ENCODE peak calls at places on chromosome 3, in six cellular contexts. C is RWPE2; N is ascending aorta; G is CD4-positive, alpha-beta T cell; I is stomach; H is tibial nerve. L is an unnamed sample.
A peak's percentile ranks its signal among the peaks of the same experiment; 100 is the strongest.

GRCh38 chr3:53258600-53259426 is 3.0 kb upstream of the TKT start:
- DNase-seq in N (no peak), G (no peak), C (no peak), I (no peak), H (no peak), L (no peak)

GRCh38 chr3:125123906-125124305 is 68.1 kb upstream of the HEG1 start:
- DNase-seq in G (no peak), I (no peak), H (no peak), N (peak; percentile 24), C (no peak), L (no peak)

GRCh38 chr3:157201648-157202278 is 41.8 kb upstream of the CCNL1 start:
- DNase-seq in C (no peak), G (no peak), N (no peak), H (no peak), I (no peak), L (no peak)

GRCh38 chr3:153210116-153210515 is 48.1 kb downstream of the RAP2B start:
- DNase-seq in N (no peak), I (no peak), C (no peak), H (no peak), G (no peak), L (no peak)

GRCh38 chr3:132641837-132642538 is 17.6 kb downstream of the ACAD11 start:
- DNase-seq in H (no peak), G (no peak), C (no peak), N (no peak), I (no peak), L (no peak)

GRCh38 chr3:155360281-155360680 is 66.8 kb upstream of the STRIT1 start:
- DNase-seq in I (no peak), H (no peak), C (no peak), N (no peak), G (no peak), L (no peak)

GRCh38 chr3:42498791-42499477 is 3.5 kb upstream of the VIPR1 start:
- DNase-seq in I (peak; percentile 22), G (peak; percentile 21), N (peak; percentile 61), C (peak; percentile 30), H (no peak), L (no peak)

GRCh38 chr3:46368569-46368968 is 2.2 kb upstream of the CCR5 start:
- DNase-seq in H (no peak), I (peak; percentile 51), G (peak; percentile 57), N (peak; percentile 81), C (no peak), L (no peak)

GRCh38 chr3:90145094-90145810 is 1037.8 kb downstream of the EPHA3 start:
- DNase-seq in N (no peak), H (no peak), G (no peak), C (no peak), I (no peak), L (no peak)

GRCh38 chr3:52440249-52440551 is 4.7 kb downstream of the SEMA3G start:
- DNase-seq in H (no peak), C (no peak), N (no peak), G (no peak), I (no peak), L (peak; percentile 9)

GRCh38 chr3:133444071-133444774 is 44.4 kb downstream of the BFSP2 start:
- DNase-seq in H (no peak), N (no peak), I (peak; percentile 51), G (no peak), C (no peak), L (no peak)

DNA sequence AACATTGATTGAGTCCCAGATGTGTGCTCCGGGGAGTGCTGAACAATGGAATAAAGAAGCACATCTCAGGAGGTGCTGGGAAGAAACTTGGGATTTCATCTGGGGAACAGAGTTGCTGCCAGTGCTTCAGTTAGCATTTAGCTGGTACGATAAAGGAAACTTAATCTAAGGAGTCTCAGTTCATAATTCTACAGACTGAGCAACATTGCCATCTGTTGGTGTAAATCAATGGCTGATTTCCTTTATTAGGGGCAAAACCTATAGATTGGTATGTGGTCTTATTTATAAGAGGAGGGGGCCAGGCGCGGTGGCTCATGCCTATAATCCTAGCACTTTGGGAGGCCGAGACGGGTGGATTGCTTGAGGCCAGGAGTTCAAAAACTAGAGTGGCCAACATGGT is 8.9 kb downstream of the MKRN2OS start:
- DNase-seq in I (no peak), C (no peak), N (no peak), G (no peak), H (no peak), L (no peak)
- TF ChIP-seq CTCF in I (peak; percentile 47), C (peak; percentile 38), N (no peak), G (no peak), H (peak; percentile 21), L (no peak)

DNA sequence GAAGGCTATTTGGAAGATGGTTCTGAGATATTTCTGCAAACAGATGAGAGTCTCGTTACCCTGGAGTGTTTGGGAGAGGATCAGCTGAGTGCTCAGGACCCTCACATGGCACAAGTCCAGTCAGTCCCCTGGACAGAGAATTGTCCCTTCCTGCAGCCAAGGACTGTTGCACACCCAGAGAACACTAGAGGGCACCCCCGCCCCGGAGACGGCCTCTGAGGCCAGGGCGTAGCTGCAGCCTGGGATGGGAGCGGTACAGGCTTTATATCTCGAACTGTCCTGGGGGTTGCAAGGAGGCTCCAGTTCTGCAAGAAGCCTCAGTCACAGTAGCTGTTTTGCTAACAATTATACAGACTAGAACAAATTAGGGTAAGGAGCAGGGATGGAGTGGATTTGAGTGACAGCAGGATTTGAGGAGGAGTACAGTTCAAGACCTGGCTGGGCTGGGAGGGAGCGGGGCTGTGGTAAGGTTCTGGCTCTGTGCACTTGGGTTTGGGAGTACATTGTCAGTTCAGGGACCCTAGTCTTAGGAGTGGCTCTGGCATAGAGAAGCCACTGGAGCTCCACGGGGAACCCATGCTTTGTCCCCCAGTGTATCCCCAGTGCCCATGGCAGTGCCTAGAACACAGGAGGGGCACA is 67.6 kb upstream of the HACD2 start:
- DNase-seq in I (peak; percentile 77), H (peak; percentile 71), C (no peak), G (no peak), N (peak; percentile 87), L (peak; percentile 62)
- TF ChIP-seq CTCF in I (peak; percentile 83), H (peak; percentile 89), C (peak; percentile 96), G (peak; percentile 18), N (peak; percentile 81), L (peak; percentile 45)

DNA sequence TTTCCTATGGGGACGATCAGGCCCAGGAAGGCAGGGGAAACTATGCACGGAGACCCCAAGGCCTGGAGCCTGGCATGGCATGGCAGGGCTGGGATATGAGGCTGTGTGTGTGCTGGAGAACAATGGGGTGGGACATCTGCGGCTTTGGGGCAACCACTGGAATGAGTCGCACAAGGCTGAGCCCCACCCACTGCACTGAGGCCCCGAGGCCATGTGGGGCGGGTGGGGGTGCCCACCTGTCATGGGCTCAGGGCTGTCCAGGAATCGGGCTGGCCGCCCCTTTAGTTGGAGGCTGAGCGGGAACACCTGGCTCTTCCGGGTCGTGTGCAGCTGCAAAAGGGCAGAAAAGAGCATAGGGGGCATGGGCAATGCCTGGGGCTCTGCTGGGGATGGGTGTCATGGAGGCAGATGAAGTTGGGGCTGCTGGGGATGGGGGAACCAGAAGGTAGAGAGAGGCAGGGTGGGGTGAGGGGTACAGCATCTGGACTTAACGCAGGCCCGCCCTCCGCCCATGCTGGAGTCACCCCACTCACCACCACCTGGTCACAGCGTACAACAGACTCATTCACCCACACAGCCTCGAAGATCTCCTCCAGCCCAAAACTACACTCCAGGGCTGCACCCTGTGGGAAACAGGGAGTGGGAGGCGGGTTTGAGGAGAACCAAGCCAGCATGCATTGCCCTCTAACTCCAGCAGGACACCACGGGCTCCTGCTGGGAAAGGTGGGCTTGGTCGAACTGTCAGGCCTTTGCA is 31.1 kb downstream of the PLXND1 start:
- DNase-seq in C (no peak), H (no peak), I (no peak), N (no peak), G (no peak), L (no peak)
- TF ChIP-seq CTCF in C (no peak), H (no peak), I (no peak), N (no peak), G (no peak), L (no peak)

GRCh38 chr3:160758929-160759577 is 3.0 kb downstream of the PPM1L start:
- DNase-seq in H (no peak), C (no peak), N (no peak), I (no peak), G (no peak), L (no peak)
- TF ChIP-seq CTCF in H (no peak), C (no peak), N (no peak), I (no peak), G (no peak), L (no peak)

DNA sequence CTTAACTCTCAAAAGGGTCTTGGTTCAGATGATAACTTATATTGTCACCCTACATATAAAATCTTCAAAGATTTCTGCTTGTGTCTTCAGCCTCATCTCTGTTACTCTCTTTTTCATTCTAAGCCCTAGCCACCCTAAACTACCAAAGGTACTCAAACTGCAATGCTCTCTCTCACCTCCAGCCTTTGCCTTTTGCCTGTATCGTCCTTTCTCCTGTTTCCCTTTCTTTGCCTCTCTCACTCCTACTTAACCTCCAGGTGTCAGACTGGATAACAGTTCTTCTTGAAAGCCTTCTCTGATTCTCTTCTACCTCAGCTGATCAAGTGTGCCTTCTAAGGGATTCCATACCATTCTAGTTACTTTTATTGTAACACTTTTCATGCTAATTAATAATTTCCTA is 149.8 kb downstream of the SERPINI1 start:
- DNase-seq in G (no peak), C (no peak), H (no peak), N (no peak), I (no peak), L (no peak)
- TF ChIP-seq CTCF in G (no peak), C (no peak), H (no peak), N (no peak), I (no peak), L (no peak)

GRCh38 chr3:186589115-186589514 is 18.6 kb downstream of the DNAJB11 start:
- DNase-seq in C (no peak), H (no peak), I (no peak), G (no peak), N (no peak), L (no peak)
- TF ChIP-seq CTCF in C (peak; percentile 32), H (no peak), I (no peak), G (no peak), N (no peak), L (no peak)

DNA sequence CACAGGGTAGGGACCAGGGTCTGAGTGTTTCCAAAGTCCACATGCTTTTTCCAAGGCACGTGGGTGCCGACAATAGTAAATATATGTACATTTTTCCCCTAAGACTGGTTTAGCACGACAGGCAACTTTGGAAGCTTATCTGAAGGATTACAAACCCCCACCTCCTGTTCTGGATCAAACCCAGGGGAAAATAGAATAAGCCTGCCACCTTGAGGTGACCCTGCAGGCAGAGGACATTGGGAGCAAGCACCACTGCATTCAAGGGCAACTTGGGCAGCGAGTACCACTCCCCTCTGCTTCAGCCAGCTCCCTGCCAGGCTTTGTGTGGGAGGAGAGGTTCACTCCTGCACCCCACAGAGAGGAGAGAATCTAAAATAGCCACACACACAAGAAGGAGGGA is 44.8 kb downstream of the KBTBD12 start:
- DNase-seq in I (peak; percentile 56), C (no peak), H (no peak), N (no peak), G (no peak), L (no peak)
- TF ChIP-seq CTCF in I (no peak), C (peak; percentile 48), H (peak; percentile 22), N (no peak), G (no peak), L (no peak)

L was measured in omental fat pad.